ENCODE peak calls at places on chromosomes 1 and 21, in ten cellular contexts. E is iPS DF 6.9, C is neural progenitor cell, S is breast epithelium, D is OCI-LY7, J is uterus, N is tibial nerve, H is endodermal cell, F is aorta, Y is GM23248. L is an unnamed sample.

GRCh38 chr1:154403300-154403943 is 1.7 kb upstream of the IL6R start:
- DNase-seq in S (no peak), J (no peak), F (no peak), D (no peak), E (no peak), Y (no peak), C (no peak), N (no peak), H (no peak), L (no peak)

GRCh38 chr1:11707621-11708276 is 16.2 kb downstream of the DRAXIN start:
- DNase-seq in C (no peak), N (no peak), E (no peak), S (peak; percentile 83), H (peak; percentile 78), Y (no peak), D (no peak), J (no peak), F (no peak), L (no peak)

GRCh38 chr1:178341218-178341956 is 155.4 kb downstream of the CLEC20A start:
- DNase-seq in E (peak; percentile 83), N (no peak), J (peak; percentile 25), F (peak; percentile 58), Y (peak; percentile 96), S (peak; percentile 73), D (no peak), H (peak; percentile 95), C (peak; percentile 95), L (no peak)

GRCh38 chr1:55716610-55717009 is 501.4 kb upstream of the USP24 start:
- DNase-seq in S (no peak), N (no peak), F (no peak), H (no peak), C (no peak), E (no peak), D (no peak), Y (peak; percentile 58), J (no peak), L (no peak)

GRCh38 chr1:32933742-32934322 is 30.8 kb downstream of the RNF19B start:
- DNase-seq in N (no peak), D (no peak), J (peak; percentile 59), H (peak; percentile 51), E (no peak), C (peak; percentile 4), F (no peak), Y (peak; percentile 13), S (no peak), L (no peak)

GRCh38 chr1:21872445-21873079 is 60.5 kb downstream of the LDLRAD2 start:
- DNase-seq in N (no peak), E (no peak), H (no peak), S (no peak), F (no peak), D (no peak), Y (no peak), J (no peak), C (no peak), L (no peak)

GRCh38 chr1:31924839-31925238 is 13.3 kb downstream of the PTP4A2 start:
- DNase-seq in J (no peak), N (no peak), S (no peak), E (no peak), C (no peak), Y (no peak), D (no peak), H (no peak), F (no peak), L (no peak)

GRCh38 chr1:31523769-31524168 is 52.5 kb upstream of the TINAGL1 start:
- DNase-seq in H (no peak), C (no peak), Y (peak; percentile 70), D (no peak), N (no peak), E (no peak), F (peak; percentile 80), S (no peak), J (no peak), L (no peak)

GRCh38 chr1:66521736-66522365 is 12.1 kb upstream of the SGIP1 start:
- DNase-seq in N (no peak), S (no peak), J (no peak), H (no peak), F (no peak), D (no peak), C (no peak), E (no peak), Y (peak; percentile 93), L (no peak)

GRCh38 chr1:226066415-226067077 is 4.0 kb downstream of the H3-3A start:
- DNase-seq in S (no peak), N (no peak), C (no peak), D (no peak), H (peak; percentile 39), Y (peak; percentile 42), F (no peak), J (no peak), E (no peak), L (no peak)

DNA sequence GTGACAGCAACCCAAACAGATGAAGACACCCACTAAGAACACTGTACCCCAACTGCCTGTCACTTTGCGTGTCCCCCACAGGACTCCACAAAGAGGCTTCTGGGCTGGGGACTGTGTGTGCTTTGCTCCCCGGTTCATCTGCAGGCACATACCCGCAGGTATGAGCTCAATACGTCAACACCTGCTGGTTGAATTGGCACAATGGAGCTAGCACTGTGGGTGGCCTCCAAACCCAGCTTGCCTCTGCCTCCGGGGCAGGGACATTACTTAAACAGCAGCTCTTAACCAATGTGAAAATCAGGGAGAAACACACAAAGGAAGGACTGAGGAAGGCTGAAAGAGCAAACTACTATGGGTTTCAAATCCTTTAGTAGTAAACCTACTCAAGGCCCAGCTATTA is 140.2 kb upstream of the TIAM1 start:
- DNase-seq in N (no peak), S (no peak), H (no peak), E (no peak), D (no peak), Y (no peak), C (no peak), J (no peak), F (no peak), L (no peak)
- H3K27ac ChIP-seq in N (no peak overlapping the region), S (no peak overlapping the region), H (no peak overlapping the region), E (no peak overlapping the region), D (no peak overlapping the region), Y (no peak overlapping the region), C (no peak overlapping the region), J (no peak overlapping the region), F (no peak overlapping the region), L (no peak overlapping the region)

GRCh38 chr1:202282596-202283283 is 59.0 kb downstream of the UBE2T start:
- DNase-seq in E (no peak), N (no peak), H (no peak), Y (no peak), J (no peak), C (no peak), D (no peak), S (no peak), F (no peak), L (no peak)

GRCh38 chr1:202285908-202286307 is 55.8 kb downstream of the UBE2T start:
- DNase-seq in E (no peak), C (no peak), S (no peak), H (no peak), Y (no peak), J (no peak), D (no peak), F (no peak), N (no peak), L (no peak)

GRCh38 chr1:202283379-202283844 is 58.3 kb downstream of the UBE2T start:
- DNase-seq in J (no peak), D (peak; percentile 47), N (no peak), E (no peak), H (no peak), F (no peak), S (peak; percentile 63), Y (peak; percentile 85), C (no peak), L (no peak)

GRCh38 chr1:202282017-202282335 is 59.8 kb downstream of the UBE2T start:
- DNase-seq in N (no peak), C (no peak), E (no peak), J (no peak), Y (no peak), D (no peak), H (no peak), S (no peak), F (no peak), L (no peak)

DNA sequence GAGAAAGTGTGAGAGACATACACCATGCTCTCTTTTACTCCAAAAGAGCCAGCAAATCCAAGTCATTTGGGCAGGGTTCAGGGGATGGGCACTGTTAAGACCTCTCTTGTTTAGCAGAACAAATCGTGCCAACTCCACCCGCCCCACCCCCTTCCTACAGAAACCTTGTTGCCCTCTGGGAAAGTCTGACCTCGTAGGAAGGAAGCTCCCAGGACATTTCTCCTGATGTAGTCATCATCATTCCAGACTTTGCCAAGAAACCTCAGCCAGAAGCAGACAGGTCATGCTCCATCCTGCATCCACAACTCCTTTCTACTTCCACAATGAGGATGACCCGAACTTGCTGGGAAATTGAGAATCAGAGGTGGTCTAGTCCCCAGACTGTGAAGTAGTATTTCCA is 57.7 kb downstream of the UBE2T start:
- DNase-seq in J (no peak), C (no peak), D (no peak), F (no peak), H (no peak), S (no peak), N (no peak), E (no peak), Y (peak; percentile 83), L (no peak)
- H3K27ac ChIP-seq in J (no peak overlapping the region), C (no peak overlapping the region), D (no peak overlapping the region), F (peak overlapping the region; percentile 9), H (no peak overlapping the region), S (peak overlapping the region; percentile 8), N (no peak overlapping the region), E (no peak overlapping the region), Y (no peak overlapping the region), L (no peak overlapping the region)

DNA sequence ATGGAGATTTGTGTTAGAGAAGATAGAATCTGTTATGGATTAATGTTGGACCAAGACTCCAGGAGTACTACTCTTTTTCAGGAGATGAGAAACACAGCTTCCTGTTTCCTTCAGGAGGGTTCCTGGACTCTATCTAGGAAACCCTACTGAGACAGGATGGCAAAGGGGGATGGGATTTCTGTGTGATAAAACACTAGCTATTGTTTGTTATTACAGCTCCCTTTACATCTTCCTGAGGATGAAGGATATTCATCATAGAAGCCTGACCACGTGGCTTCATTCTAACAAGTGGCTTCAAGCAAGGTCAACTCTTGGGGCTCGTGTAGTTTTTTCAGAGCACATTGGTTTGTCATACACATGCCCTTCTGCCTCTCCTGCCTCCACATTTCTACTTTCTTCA is 33.3 kb downstream of the RGL1 start:
- DNase-seq in J (no peak), E (no peak), F (no peak), C (no peak), D (no peak), Y (no peak), S (no peak), N (no peak), H (no peak), L (no peak)
- H3K27ac ChIP-seq in J (no peak overlapping the region), E (no peak overlapping the region), F (no peak overlapping the region), C (no peak overlapping the region), D (no peak overlapping the region), Y (no peak overlapping the region), S (no peak overlapping the region), N (no peak overlapping the region), H (no peak overlapping the region), L (no peak overlapping the region)

DNA sequence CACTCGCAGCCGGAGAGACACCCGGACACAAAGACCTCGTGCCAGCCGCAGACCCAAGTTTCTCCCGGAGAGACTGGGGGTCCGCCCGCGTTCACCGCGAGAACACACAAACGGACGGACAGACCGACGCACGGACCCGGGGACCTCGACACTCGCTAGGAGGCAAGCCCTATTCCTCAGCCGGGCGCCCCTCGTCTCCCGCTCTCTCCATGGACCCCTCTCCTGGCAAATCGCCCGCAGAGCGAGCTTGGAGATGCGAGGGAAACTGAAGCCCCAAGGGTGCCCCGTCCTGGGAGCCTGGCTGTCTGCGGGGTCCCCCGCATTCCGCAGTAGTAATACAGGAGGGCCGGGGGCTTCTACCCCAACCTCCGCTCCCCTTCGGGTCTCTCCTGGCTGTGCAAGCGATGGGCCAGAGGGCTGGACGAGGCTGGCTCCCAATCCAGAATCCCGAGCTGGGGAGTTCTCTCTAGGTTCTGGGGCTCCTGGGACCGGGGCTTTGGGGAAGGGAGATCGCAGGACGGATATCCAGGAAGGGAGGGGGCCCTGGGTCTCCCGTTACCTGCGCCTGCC is 533 bp downstream of the SYT6 start:
- DNase-seq in H (no peak), N (no peak), C (no peak), Y (no peak), S (no peak), F (no peak), D (no peak), J (no peak), E (no peak), L (no peak)
- H3K27ac ChIP-seq in H (no peak overlapping the region), N (no peak overlapping the region), C (no peak overlapping the region), Y (no peak overlapping the region), S (no peak overlapping the region), F (no peak overlapping the region), D (no peak overlapping the region), J (no peak overlapping the region), E (no peak overlapping the region), L (no peak overlapping the region)